ENCODE peak calls at places on chromosomes 13 and 19, in five cellular contexts. T is KG1; J is kidney; E is hepatocyte; Y is activated CD4-positive, CD25-positive, alpha-beta regulatory T cell. M is an unnamed sample.

GRCh38 chr13:112105884-112106283 is 38.9 kb downstream of the SOX1 start:
- DNase-seq in J (no peak), Y (no peak), T (no peak), E (no peak), M (no peak)

GRCh38 chr19:14871619-14872230 is 14.2 kb downstream of the OR7A17 start:
- DNase-seq in J (no peak), T (peak), Y (no peak), E (no peak), M (no peak)

GRCh38 chr13:39185326-39185725 is 147.1 kb downstream of the NHLRC3 start:
- DNase-seq in T (no peak), E (no peak), J (no peak), Y (no peak), M (no peak)

GRCh38 chr13:106372199-106373160 is 163.0 kb downstream of the EFNB2 start:
- DNase-seq in E (no peak), T (no peak), J (no peak), Y (no peak), M (no peak)

GRCh38 chr19:14560776-14561108 is 11.1 kb downstream of the NDUFB7 start:
- DNase-seq in E (no peak), T (no peak), Y (no peak), J (no peak), M (no peak)

GRCh38 chr13:87005511-87005910 is 665.7 kb upstream of the SLITRK5 start:
- DNase-seq in T (no peak), E (no peak), Y (no peak), J (no peak), M (no peak)

GRCh38 chr13:61294467-61295186 is 121.0 kb downstream of the PCDH20 start:
- DNase-seq in T (no peak), J (no peak), Y (no peak), E (no peak), M (no peak)

GRCh38 chr13:97403893-97404683 is 29.9 kb upstream of the RAP2A start:
- DNase-seq in T (no peak), Y (no peak), J (no peak), E (no peak), M (no peak)

GRCh38 chr19:39970424-39970673 is 616 bp upstream of the PSMC4 start:
- DNase-seq in T (no peak), J (no peak), E (no peak), Y (no peak), M (no peak)

GRCh38 chr19:40245506-40246128 is 19.1 kb upstream of the CCNP start:
- DNase-seq in E (no peak), Y (no peak), J (peak), T (no peak), M (no peak)

GRCh38 chr13:110113284-110113764 is 193.6 kb downstream of the COL4A1 start:
- DNase-seq in Y (no peak), T (no peak), E (no peak), J (no peak), M (no peak)

GRCh38 chr13:19592657-19593175 is 31.4 kb upstream of the TPTE2 start:
- DNase-seq in J (no peak), Y (no peak), T (peak), E (no peak), M (no peak)

GRCh38 chr13:99484405-99484981 is 16.8 kb upstream of the TM9SF2 start:
- DNase-seq in Y (no peak), J (no peak), E (no peak), T (peak), M (no peak)

M was measured in posterior vena cava.